ENCODE peak calls at places on chromosomes 3 and 15, in four cellular contexts. Q is effector memory CD8-positive, alpha-beta T cell; X is NCI-H774; M is AG09319. D is an unnamed sample.

GRCh38 chr15:22226034-22226790 is 145.9 kb downstream of the OR4M2 start:
- DNase-seq in Q (no peak), X (no peak), M (no peak), D (no peak)

GRCh38 chr3:44109997-44110396 is 131.7 kb upstream of the TOPAZ1 start:
- DNase-seq in Q (no peak), X (no peak), M (no peak), D (no peak)

GRCh38 chr3:39541442-39541841 is 74.0 kb downstream of the MOBP start:
- DNase-seq in Q (no peak), X (no peak), M (no peak), D (no peak)

GRCh38 chr3:97793415-97794019 is 28.3 kb upstream of the CRYBG3 start:
- DNase-seq in Q (peak), X (peak), M (peak), D (peak)

GRCh38 chr3:173065543-173065970 is 75.5 kb downstream of the SPATA16 start:
- DNase-seq in Q (no peak), X (no peak), M (no peak), D (no peak)

GRCh38 chr3:53730565-53730964 is 115.7 kb downstream of the CHDH start:
- DNase-seq in Q (no peak), X (no peak), M (no peak), D (no peak)

GRCh38 chr3:127672429-127673190 is at the start of gene ABTB1:
- DNase-seq in Q (peak), X (peak), M (no peak), D (peak)

GRCh38 chr3:56783644-56784451 is 17.9 kb downstream of the ARHGEF3 start:
- DNase-seq in Q (peak), X (peak), M (peak), D (peak)

GRCh38 chr3:129560931-129561594 is 18.1 kb downstream of the H1-8 start:
- DNase-seq in Q (no peak), X (no peak), M (peak), D (no peak)

GRCh38 chr3:128415773-128416577 is 50.7 kb downstream of the DNAJB8 start:
- DNase-seq in Q (no peak), X (no peak), M (no peak), D (no peak)

GRCh38 chr3:130895690-130896089 is 1.8 kb downstream of the ATP2C1 start:
- DNase-seq in Q (no peak), X (no peak), M (no peak), D (no peak)

GRCh38 chr15:44207643-44208042 is 12.6 kb upstream of the FRMD5 start:
- DNase-seq in Q (no peak), X (no peak), M (no peak), D (no peak)

GRCh38 chr3:134803652-134804051 is 8.6 kb downstream of the EPHB1 start:
- DNase-seq in Q (no peak), X (no peak), M (no peak), D (no peak)

GRCh38 chr3:13199006-13199776 is 126.0 kb upstream of the IQSEC1 start:
- DNase-seq in Q (no peak), X (no peak), M (no peak), D (no peak)

GRCh38 chr3:127192576-127193232 is at the start of gene PRR23E:
- DNase-seq in Q (no peak), X (no peak), M (no peak), D (no peak)

GRCh38 chr3:148075829-148076716 is 621.6 kb upstream of the AGTR1 start:
- DNase-seq in Q (no peak), X (peak), M (peak), D (no peak)

GRCh38 chr3:13580256-13581023 is 31.5 kb downstream of the FBLN2 start:
- DNase-seq in Q (no peak), X (no peak), M (no peak), D (no peak)

GRCh38 chr3:167066977-167067843 is 312.9 kb downstream of the ZBBX start:
- DNase-seq in Q (no peak), X (peak), M (no peak), D (no peak)

GRCh38 chr15:25946241-25946786 is 83.2 kb upstream of the ATP10A start:
- DNase-seq in Q (no peak), X (no peak), M (no peak), D (no peak)

GRCh38 chr3:65625310-65625709 is 413.4 kb downstream of the MAGI1 start:
- DNase-seq in Q (no peak), X (no peak), M (no peak), D (no peak)

D was measured in central memory CD4-positive, alpha-beta T cell.